ENCODE peak calls at places on chromosomes 11 and 22, in ten cellular contexts. One of them, this sample, is unnamed. For H3K9me3, the result is how much of the 10 kb centered on the place peaks cover.

GRCh38 chr11:35031869-35032268 is 107.1 kb upstream of the CD44 start:
- DNase-seq in fibroblast of lung: no peak
- DNase-seq in CD4-positive, CD25-positive, alpha-beta regulatory T cell: no peak
- DNase-seq in stomach: no peak
- DNase-seq in OCI-LY7: no peak
- DNase-seq in left ventricle myocardium inferior: no peak
- DNase-seq in ovary: no peak
- DNase-seq in sigmoid colon: no peak
- DNase-seq in IMR-90: peak
- DNase-seq in tibial nerve: no peak
- DNase-seq in this sample: no peak

GRCh38 chr11:95308512-95309035 is 77.6 kb upstream of the SESN3 start:
- DNase-seq in OCI-LY7: no peak
- DNase-seq in tibial nerve: no peak
- DNase-seq in ovary: no peak
- DNase-seq in fibroblast of lung: no peak
- DNase-seq in sigmoid colon: no peak
- DNase-seq in CD4-positive, CD25-positive, alpha-beta regulatory T cell: no peak
- DNase-seq in left ventricle myocardium inferior: no peak
- DNase-seq in stomach: no peak
- DNase-seq in IMR-90: no peak
- DNase-seq in this sample: no peak

GRCh38 chr11:23725752-23726151 is 771.1 kb upstream of the LUZP2 start:
- DNase-seq in sigmoid colon: no peak
- DNase-seq in ovary: no peak
- DNase-seq in tibial nerve: no peak
- DNase-seq in CD4-positive, CD25-positive, alpha-beta regulatory T cell: no peak
- DNase-seq in stomach: no peak
- DNase-seq in IMR-90: no peak
- DNase-seq in OCI-LY7: no peak
- DNase-seq in fibroblast of lung: peak
- DNase-seq in left ventricle myocardium inferior: no peak
- DNase-seq in this sample: no peak

GRCh38 chr22:38080847-38081635 is 2.9 kb downstream of the SLC16A8 start:
- DNase-seq in OCI-LY7: no peak
- DNase-seq in left ventricle myocardium inferior: peak
- DNase-seq in sigmoid colon: no peak
- DNase-seq in stomach: peak
- DNase-seq in tibial nerve: no peak
- DNase-seq in CD4-positive, CD25-positive, alpha-beta regulatory T cell: no peak
- DNase-seq in IMR-90: peak
- DNase-seq in fibroblast of lung: peak
- DNase-seq in ovary: no peak
- DNase-seq in this sample: no peak

GRCh38 chr11:96155627-96156378 is 187.2 kb downstream of the MAML2 start:
- DNase-seq in IMR-90: peak
- DNase-seq in tibial nerve: peak
- DNase-seq in fibroblast of lung: peak
- DNase-seq in CD4-positive, CD25-positive, alpha-beta regulatory T cell: no peak
- DNase-seq in left ventricle myocardium inferior: peak
- DNase-seq in stomach: peak
- DNase-seq in OCI-LY7: no peak
- DNase-seq in sigmoid colon: peak
- DNase-seq in ovary: peak
- DNase-seq in this sample: no peak

GRCh38 chr11:2237457-2238238 is 32.7 kb downstream of the ASCL2 start:
- DNase-seq in left ventricle myocardium inferior: no peak
- DNase-seq in fibroblast of lung: no peak
- DNase-seq in ovary: no peak
- DNase-seq in tibial nerve: no peak
- DNase-seq in OCI-LY7: no peak
- DNase-seq in IMR-90: no peak
- DNase-seq in stomach: no peak
- DNase-seq in sigmoid colon: peak
- DNase-seq in CD4-positive, CD25-positive, alpha-beta regulatory T cell: no peak
- DNase-seq in this sample: no peak

GRCh38 chr22:23520875-23521441 is 59.1 kb downstream of the IGLL1 start:
- DNase-seq in stomach: no peak
- DNase-seq in fibroblast of lung: peak
- DNase-seq in sigmoid colon: peak
- DNase-seq in ovary: peak
- DNase-seq in left ventricle myocardium inferior: peak
- DNase-seq in OCI-LY7: no peak
- DNase-seq in CD4-positive, CD25-positive, alpha-beta regulatory T cell: no peak
- DNase-seq in IMR-90: peak
- DNase-seq in tibial nerve: peak
- DNase-seq in this sample: no peak

GRCh38 chr22:35549338-35549737 is 8.7 kb downstream of the RASD2 start:
- DNase-seq in left ventricle myocardium inferior: peak
- DNase-seq in ovary: peak
- DNase-seq in IMR-90: no peak
- DNase-seq in CD4-positive, CD25-positive, alpha-beta regulatory T cell: no peak
- DNase-seq in stomach: no peak
- DNase-seq in sigmoid colon: no peak
- DNase-seq in fibroblast of lung: no peak
- DNase-seq in OCI-LY7: no peak
- DNase-seq in tibial nerve: no peak
- DNase-seq in this sample: no peak

GRCh38 chr11:19632435-19632834 is 80.2 kb upstream of the NAV2 start:
- DNase-seq in tibial nerve: no peak
- DNase-seq in ovary: no peak
- DNase-seq in sigmoid colon: no peak
- DNase-seq in IMR-90: peak
- DNase-seq in left ventricle myocardium inferior: no peak
- DNase-seq in OCI-LY7: no peak
- DNase-seq in stomach: no peak
- DNase-seq in CD4-positive, CD25-positive, alpha-beta regulatory T cell: no peak
- DNase-seq in fibroblast of lung: peak
- DNase-seq in this sample: no peak

GRCh38 chr11:27055065-27055682 is 14.6 kb downstream of the BBOX1 start:
- DNase-seq in IMR-90: peak
- DNase-seq in CD4-positive, CD25-positive, alpha-beta regulatory T cell: no peak
- DNase-seq in sigmoid colon: no peak
- DNase-seq in stomach: no peak
- DNase-seq in tibial nerve: no peak
- DNase-seq in ovary: no peak
- DNase-seq in OCI-LY7: no peak
- DNase-seq in fibroblast of lung: peak
- DNase-seq in left ventricle myocardium inferior: no peak
- DNase-seq in this sample: no peak

GRCh38 chr11:70323811-70324210 is 53.3 kb downstream of the PPFIA1 start:
- DNase-seq in IMR-90: peak
- DNase-seq in OCI-LY7: no peak
- DNase-seq in left ventricle myocardium inferior: no peak
- DNase-seq in fibroblast of lung: peak
- DNase-seq in sigmoid colon: no peak
- DNase-seq in CD4-positive, CD25-positive, alpha-beta regulatory T cell: no peak
- DNase-seq in stomach: no peak
- DNase-seq in tibial nerve: no peak
- DNase-seq in ovary: no peak
- DNase-seq in this sample: no peak

GRCh38 chr11:11279956-11280689 is 72.9 kb downstream of the CSNK2A3 start:
- DNase-seq in fibroblast of lung: peak
- DNase-seq in ovary: no peak
- DNase-seq in CD4-positive, CD25-positive, alpha-beta regulatory T cell: no peak
- DNase-seq in IMR-90: peak
- DNase-seq in stomach: no peak
- DNase-seq in OCI-LY7: peak
- DNase-seq in tibial nerve: no peak
- DNase-seq in left ventricle myocardium inferior: no peak
- DNase-seq in sigmoid colon: peak
- DNase-seq in this sample: no peak

GRCh38 chr11:61369372-61370348 is 7.5 kb downstream of the TMEM138 start:
- DNase-seq in ovary: peak
- DNase-seq in fibroblast of lung: peak
- DNase-seq in OCI-LY7: no peak
- DNase-seq in sigmoid colon: peak
- DNase-seq in IMR-90: peak
- DNase-seq in stomach: no peak
- DNase-seq in tibial nerve: peak
- DNase-seq in CD4-positive, CD25-positive, alpha-beta regulatory T cell: no peak
- DNase-seq in left ventricle myocardium inferior: peak
- DNase-seq in this sample: no peak

GRCh38 chr11:15551897-15552851 is 437.5 kb downstream of the INSC start:
- DNase-seq in IMR-90: no peak
- DNase-seq in sigmoid colon: no peak
- DNase-seq in fibroblast of lung: no peak
- DNase-seq in OCI-LY7: no peak
- DNase-seq in CD4-positive, CD25-positive, alpha-beta regulatory T cell: no peak
- DNase-seq in tibial nerve: no peak
- DNase-seq in stomach: no peak
- DNase-seq in ovary: no peak
- DNase-seq in left ventricle myocardium inferior: no peak
- DNase-seq in this sample: no peak

GRCh38 chr11:2135018-2135569 is 4.1 kb downstream of the IGF2 start:
- DNase-seq in OCI-LY7: no peak
- DNase-seq in left ventricle myocardium inferior: peak
- DNase-seq in tibial nerve: no peak
- DNase-seq in sigmoid colon: no peak
- DNase-seq in ovary: no peak
- DNase-seq in CD4-positive, CD25-positive, alpha-beta regulatory T cell: no peak
- DNase-seq in IMR-90: no peak
- DNase-seq in stomach: no peak
- DNase-seq in fibroblast of lung: no peak
- DNase-seq in this sample: no peak

GRCh38 chr22:36461665-36462474 is 19.6 kb downstream of the TXN2 start:
- DNase-seq in fibroblast of lung: peak
- DNase-seq in CD4-positive, CD25-positive, alpha-beta regulatory T cell: no peak
- DNase-seq in IMR-90: peak
- DNase-seq in tibial nerve: no peak
- DNase-seq in stomach: no peak
- DNase-seq in sigmoid colon: peak
- DNase-seq in OCI-LY7: no peak
- DNase-seq in ovary: no peak
- DNase-seq in left ventricle myocardium inferior: peak
- DNase-seq in this sample: no peak

GRCh38 chr11:91813263-91813662 is 411.4 kb upstream of the FAT3 start:
- DNase-seq in CD4-positive, CD25-positive, alpha-beta regulatory T cell: no peak
- DNase-seq in tibial nerve: no peak
- DNase-seq in IMR-90: no peak
- DNase-seq in ovary: no peak
- DNase-seq in sigmoid colon: no peak
- DNase-seq in fibroblast of lung: no peak
- DNase-seq in OCI-LY7: no peak
- DNase-seq in left ventricle myocardium inferior: no peak
- DNase-seq in stomach: no peak
- DNase-seq in this sample: no peak
- H3K9me3 ChIP-seq in CD4-positive, CD25-positive, alpha-beta regulatory T cell: under half
- H3K9me3 ChIP-seq in tibial nerve: under half
- H3K9me3 ChIP-seq in IMR-90: under half
- H3K9me3 ChIP-seq in ovary: under half
- H3K9me3 ChIP-seq in sigmoid colon: under half
- H3K9me3 ChIP-seq in fibroblast of lung: under half
- H3K9me3 ChIP-seq in OCI-LY7: under half
- H3K9me3 ChIP-seq in left ventricle myocardium inferior: under half
- H3K9me3 ChIP-seq in stomach: under half
- H3K9me3 ChIP-seq in this sample: under half

DNA sequence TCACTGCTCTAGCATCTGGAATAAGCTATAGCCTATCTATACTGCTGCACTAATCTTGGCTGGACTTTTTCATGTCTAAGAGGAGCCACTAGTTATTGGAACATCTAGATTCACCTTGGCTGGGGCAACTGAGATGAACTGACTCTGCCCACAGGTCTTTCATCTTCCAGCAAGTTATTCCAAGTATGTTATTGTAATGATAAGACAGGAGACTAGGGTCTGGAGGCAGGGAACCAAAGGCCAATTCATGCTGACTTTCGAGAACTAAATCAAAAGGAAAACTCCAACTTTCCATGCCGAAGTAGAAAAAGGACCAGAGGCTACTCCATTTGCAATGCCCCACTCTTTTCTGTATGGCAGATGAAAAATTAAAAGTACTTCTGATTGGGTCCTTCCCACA is 1243.0 kb upstream of the RAG2 start:
- DNase-seq in stomach: no peak
- DNase-seq in OCI-LY7: no peak
- DNase-seq in fibroblast of lung: no peak
- DNase-seq in IMR-90: no peak
- DNase-seq in sigmoid colon: no peak
- DNase-seq in ovary: no peak
- DNase-seq in tibial nerve: no peak
- DNase-seq in CD4-positive, CD25-positive, alpha-beta regulatory T cell: no peak
- DNase-seq in left ventricle myocardium inferior: no peak
- DNase-seq in this sample: no peak
- H3K9me3 ChIP-seq in stomach: under half
- H3K9me3 ChIP-seq in OCI-LY7: under half
- H3K9me3 ChIP-seq in fibroblast of lung: under half
- H3K9me3 ChIP-seq in IMR-90: under half
- H3K9me3 ChIP-seq in sigmoid colon: under half
- H3K9me3 ChIP-seq in ovary: under half
- H3K9me3 ChIP-seq in tibial nerve: under half
- H3K9me3 ChIP-seq in CD4-positive, CD25-positive, alpha-beta regulatory T cell: under half
- H3K9me3 ChIP-seq in left ventricle myocardium inferior: under half
- H3K9me3 ChIP-seq in this sample: under half

DNA sequence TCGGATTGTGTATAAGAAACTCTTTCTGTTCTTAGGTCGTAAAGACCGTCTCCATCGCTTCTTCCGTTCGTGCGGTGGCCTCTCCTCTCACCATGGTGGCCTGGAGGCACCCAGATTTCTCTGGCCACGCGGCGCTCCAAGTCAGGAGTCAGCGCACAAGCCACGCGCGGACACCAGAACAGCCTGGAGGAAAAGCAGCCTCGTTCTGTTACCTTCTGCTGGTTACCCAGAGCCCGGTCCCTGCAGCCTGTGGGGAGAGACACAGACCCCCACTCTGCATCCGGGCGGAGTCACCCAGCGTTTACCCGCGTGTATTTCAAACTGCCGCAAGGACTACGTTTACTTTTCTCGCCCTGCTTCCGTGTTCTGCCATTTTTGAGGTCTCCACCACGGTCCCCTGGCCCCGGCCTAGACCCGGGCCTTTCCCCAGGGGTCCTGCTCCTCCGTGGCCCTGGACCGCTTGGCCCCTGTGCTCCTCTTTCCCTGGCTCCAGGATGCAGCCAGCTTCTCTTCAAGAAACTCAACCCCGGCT is 776.1 kb downstream of the BRD1 start:
- DNase-seq in fibroblast of lung: no peak
- DNase-seq in IMR-90: no peak
- DNase-seq in CD4-positive, CD25-positive, alpha-beta regulatory T cell: no peak
- DNase-seq in sigmoid colon: no peak
- DNase-seq in ovary: no peak
- DNase-seq in stomach: no peak
- DNase-seq in left ventricle myocardium inferior: no peak
- DNase-seq in OCI-LY7: no peak
- DNase-seq in tibial nerve: no peak
- DNase-seq in this sample: no peak
- H3K9me3 ChIP-seq in fibroblast of lung: under half
- H3K9me3 ChIP-seq in IMR-90: under half
- H3K9me3 ChIP-seq in CD4-positive, CD25-positive, alpha-beta regulatory T cell: under half
- H3K9me3 ChIP-seq in sigmoid colon: under half
- H3K9me3 ChIP-seq in ovary: under half
- H3K9me3 ChIP-seq in stomach: under half
- H3K9me3 ChIP-seq in left ventricle myocardium inferior: under half
- H3K9me3 ChIP-seq in OCI-LY7: under half
- H3K9me3 ChIP-seq in tibial nerve: under half
- H3K9me3 ChIP-seq in this sample: under half

GRCh38 chr22:49286236-49286760 is 541.4 kb downstream of the BRD1 start:
- DNase-seq in left ventricle myocardium inferior: no peak
- DNase-seq in ovary: no peak
- DNase-seq in OCI-LY7: no peak
- DNase-seq in fibroblast of lung: no peak
- DNase-seq in tibial nerve: no peak
- DNase-seq in stomach: no peak
- DNase-seq in sigmoid colon: no peak
- DNase-seq in CD4-positive, CD25-positive, alpha-beta regulatory T cell: no peak
- DNase-seq in IMR-90: no peak
- DNase-seq in this sample: no peak
- H3K9me3 ChIP-seq in left ventricle myocardium inferior: under half
- H3K9me3 ChIP-seq in ovary: under half
- H3K9me3 ChIP-seq in OCI-LY7: under half
- H3K9me3 ChIP-seq in fibroblast of lung: under half
- H3K9me3 ChIP-seq in tibial nerve: under half
- H3K9me3 ChIP-seq in stomach: under half
- H3K9me3 ChIP-seq in sigmoid colon: under half
- H3K9me3 ChIP-seq in CD4-positive, CD25-positive, alpha-beta regulatory T cell: under half
- H3K9me3 ChIP-seq in IMR-90: half or more
- H3K9me3 ChIP-seq in this sample: under half